ENCODE peak calls at places on chromosomes 4 and X, in nine cellular contexts. A is activated CD8-positive, alpha-beta memory T cell treated with anti-CD3 and anti-CD28 coated beads, Interleukin-2, amount 50 U/mL, for 48 hours; M is body of pancreas; X is NCI-H187; N is stimulated activated CD4-positive, alpha-beta T cell treated with anti-CD3 and anti-CD28 coated beads, Interleukin-2, amount 100 ng/mL, for 48 hours; Y is GM20000; S is CD8-positive, alpha-beta T cell; K is activated T-cell treated with anti-CD3 and anti-CD28 coated beads for 48 hours; V is stimulated activated CD8-positive, alpha-beta memory T cell treated with anti-CD3 and anti-CD28 coated beads, Interleukin-7, amount 100 ng/mL, for 24 hours. F is an unnamed sample.

GRCh38 chrX:373641-374471 is 12.9 kb downstream of the PPP2R3B start:
- DNase-seq in A (peak), M (no peak), X (no peak), N (peak), Y (peak), S (no peak), K (peak), V (no peak), F (peak)

GRCh38 chrX:96722793-96723192 is 38.2 kb downstream of the DIAPH2 start:
- DNase-seq in A (no peak), M (no peak), X (no peak), N (no peak), Y (no peak), S (no peak), K (no peak), V (no peak), F (no peak)

GRCh38 chr4:3223986-3224748 is 24.8 kb upstream of the MSANTD1 start:
- DNase-seq in A (no peak), M (no peak), X (no peak), N (no peak), Y (no peak), S (no peak), K (no peak), V (no peak), F (no peak)

GRCh38 chr4:16067515-16067914 is 16.3 kb downstream of the PROM1 start:
- DNase-seq in A (no peak), M (peak), X (no peak), N (no peak), Y (no peak), S (no peak), K (no peak), V (no peak), F (no peak)

GRCh38 chr4:163810757-163811156 is 316.3 kb downstream of the TMA16 start:
- DNase-seq in A (no peak), M (no peak), X (no peak), N (no peak), Y (no peak), S (no peak), K (no peak), V (no peak), F (no peak)

GRCh38 chr4:136637071-136637777 is 895.1 kb downstream of the PCDH18 start:
- DNase-seq in A (no peak), M (no peak), X (no peak), N (no peak), Y (peak), S (no peak), K (no peak), V (no peak), F (no peak)

GRCh38 chr4:181148470-181148869 is 1094.7 kb upstream of the TENM3 start:
- DNase-seq in A (no peak), M (no peak), X (no peak), N (no peak), Y (no peak), S (no peak), K (no peak), V (no peak), F (no peak)

GRCh38 chr4:139524062-139524631 is 31.9 kb downstream of the SETD7 start:
- DNase-seq in A (no peak), M (no peak), X (no peak), N (no peak), Y (no peak), S (no peak), K (no peak), V (no peak), F (no peak)

GRCh38 chr4:157838366-157838765 is 334.5 kb downstream of the GASK1B start:
- DNase-seq in A (no peak), M (no peak), X (no peak), N (no peak), Y (no peak), S (no peak), K (no peak), V (no peak), F (no peak)

GRCh38 chrX:70485466-70485865 is 40.8 kb downstream of the DLG3 start:
- DNase-seq in A (no peak), M (no peak), X (no peak), N (no peak), Y (no peak), S (no peak), K (no peak), V (no peak), F (peak)

GRCh38 chr4:14650127-14650526 is 352.2 kb upstream of the CPEB2 start:
- DNase-seq in A (no peak), M (no peak), X (no peak), N (no peak), Y (no peak), S (no peak), K (no peak), V (no peak), F (no peak)

GRCh38 chr4:71860643-71861042 is 76.8 kb upstream of the GC start:
- DNase-seq in A (no peak), M (no peak), X (no peak), N (no peak), Y (no peak), S (no peak), K (no peak), V (no peak), F (no peak)

GRCh38 chr4:154086247-154086646 is 297.4 kb upstream of the SFRP2 start:
- DNase-seq in A (no peak), M (no peak), X (no peak), N (no peak), Y (no peak), S (no peak), K (no peak), V (no peak), F (no peak)

GRCh38 chr4:182862921-182863320 is 54.3 kb downstream of the DCTD start:
- DNase-seq in A (no peak), M (peak), X (no peak), N (no peak), Y (no peak), S (no peak), K (no peak), V (no peak), F (peak)

GRCh38 chr4:59598233-59598618 is 1601.9 kb upstream of the ADGRL3 start:
- DNase-seq in A (no peak), M (no peak), X (no peak), N (no peak), Y (no peak), S (no peak), K (no peak), V (no peak), F (no peak)

GRCh38 chrX:16683007-16683664 is 29.3 kb downstream of the CTPS2 start:
- DNase-seq in A (no peak), M (no peak), X (no peak), N (no peak), Y (no peak), S (no peak), K (no peak), V (no peak), F (no peak)

GRCh38 chr4:98658287-98659105 is at the start of gene TSPAN5:
- DNase-seq in A (peak), M (peak), X (peak), N (peak), Y (peak), S (peak), K (peak), V (peak), F (peak)

GRCh38 chr4:1864076-1865008 is 6.9 kb upstream of the NSD2 start:
- DNase-seq in A (no peak), M (no peak), X (no peak), N (no peak), Y (no peak), S (no peak), K (no peak), V (no peak), F (no peak)

GRCh38 chr4:81905966-81906365 is 434.3 kb upstream of the RASGEF1B start:
- DNase-seq in A (no peak), M (no peak), X (no peak), N (no peak), Y (peak), S (no peak), K (no peak), V (no peak), F (no peak)

GRCh38 chr4:13963601-13964000 is 336.1 kb upstream of the BOD1L1 start:
- DNase-seq in A (no peak), M (no peak), X (no peak), N (no peak), Y (no peak), S (no peak), K (no peak), V (no peak), F (no peak)

GRCh38 chr4:74805601-74806000 is 11.3 kb upstream of the BTC start:
- DNase-seq in A (no peak), M (no peak), X (no peak), N (no peak), Y (no peak), S (no peak), K (no peak), V (no peak), F (no peak)

F was measured in thyroid gland.